ENCODE peak calls at places on chromosomes 2 and 18, in five cellular contexts. I is lower lobe of right lung; Q is CD8-positive, alpha-beta memory T cell; C is transverse colon; P is aorta. A is an unnamed sample.

GRCh38 chr2:70140978-70141753 is 49.7 kb downstream of the C2orf42 start:
- DNase-seq in I (peak; percentile 69), Q (peak; percentile 59), C (peak; percentile 71), P (peak; percentile 72), A (peak; percentile 68)

GRCh38 chr2:228102949-228103348 is 78.5 kb downstream of the SPHKAP start:
- DNase-seq in I (no peak), Q (no peak), C (no peak), P (no peak), A (no peak)

GRCh38 chr2:227774011-227774624 is 28.4 kb downstream of the SCYGR8 start:
- DNase-seq in I (no peak), Q (no peak), C (no peak), P (no peak), A (no peak)

GRCh38 chr2:9740382-9741040 is 102.8 kb upstream of the TAF1B start:
- DNase-seq in I (no peak), Q (no peak), C (no peak), P (no peak), A (no peak)

GRCh38 chr2:68466361-68466777 is 725 bp downstream of the FBXO48 start:
- DNase-seq in I (no peak), Q (peak; percentile 47), C (peak; percentile 41), P (no peak), A (peak; percentile 44)

GRCh38 chr2:88350641-88351601 is 101.6 kb downstream of the FOXI3 start:
- DNase-seq in I (peak; percentile 72), Q (peak; percentile 50), C (peak; percentile 73), P (peak; percentile 80), A (peak; percentile 53)

GRCh38 chr2:26523750-26524149 is 45.8 kb upstream of the OTOF start:
- DNase-seq in I (no peak), Q (no peak), C (peak; percentile 1), P (peak; percentile 68), A (no peak)

GRCh38 chr18:48842259-48843061 is 108.3 kb downstream of the SMAD7 start:
- DNase-seq in I (peak; percentile 45), Q (peak; percentile 31), C (peak; percentile 31), P (peak; percentile 75), A (peak; percentile 67)

GRCh38 chr18:28684746-28685145 is 507.8 kb upstream of the CDH2 start:
- DNase-seq in I (no peak), Q (no peak), C (no peak), P (no peak), A (no peak)

GRCh38 chr2:240277073-240277806 is 136.8 kb upstream of the OTOS start:
- DNase-seq in I (no peak), Q (no peak), C (no peak), P (peak; percentile 77), A (no peak)

GRCh38 chr2:152488075-152488474 is 153.1 kb downstream of the FMNL2 start:
- DNase-seq in I (no peak), Q (no peak), C (no peak), P (no peak), A (no peak)

GRCh38 chr2:236211281-236211680 is 43.1 kb upstream of the GBX2 start:
- DNase-seq in I (no peak), Q (no peak), C (no peak), P (no peak), A (no peak)

GRCh38 chr2:227799202-227799601 is 14.4 kb upstream of the CCL20 start:
- DNase-seq in I (no peak), Q (no peak), C (peak; percentile 55), P (no peak), A (peak; percentile 91)

GRCh38 chr2:62505109-62505508 is 886 bp downstream of the TMEM17 start:
- DNase-seq in I (no peak), Q (no peak), C (no peak), P (no peak), A (no peak)

GRCh38 chr2:6341730-6342129 is 524.0 kb downstream of the CMPK2 start:
- DNase-seq in I (no peak), Q (no peak), C (no peak), P (no peak), A (no peak)

GRCh38 chr2:44101246-44101645 is 67.4 kb upstream of the PPM1B start:
- DNase-seq in I (no peak), Q (no peak), C (no peak), P (no peak), A (no peak)
- H3K4me1 ChIP-seq in I (no peaks in the 10 kb centered on the region), Q (no peaks in the 10 kb centered on the region), C (peaks cover 14% of the 10 kb centered on the region), P (peaks cover 2% of the 10 kb centered on the region), A (peaks cover 11% of the 10 kb centered on the region)

GRCh38 chr2:112685167-112685884 is 35.5 kb upstream of the NT5DC4 start:
- DNase-seq in I (no peak), Q (no peak), C (no peak), P (no peak), A (no peak)

GRCh38 chr2:112690853-112691390 is 29.9 kb upstream of the NT5DC4 start:
- DNase-seq in I (peak; percentile 91), Q (peak; percentile 55), C (peak; percentile 73), P (peak; percentile 83), A (peak; percentile 82)

GRCh38 chr2:112691761-112692370 is 29.0 kb upstream of the NT5DC4 start:
- DNase-seq in I (no peak), Q (no peak), C (no peak), P (no peak), A (no peak)

GRCh38 chr2:112686348-112687217 is 34.2 kb upstream of the NT5DC4 start:
- DNase-seq in I (no peak), Q (no peak), C (no peak), P (no peak), A (no peak)

GRCh38 chr2:112688086-112688880 is 32.5 kb upstream of the NT5DC4 start:
- DNase-seq in I (no peak), Q (no peak), C (peak; percentile 47), P (no peak), A (no peak)
- H3K4me1 ChIP-seq in I (peaks cover 25% of the 10 kb centered on the region), Q (peaks cover 26% of the 10 kb centered on the region), C (peaks cover 14% of the 10 kb centered on the region), P (no peaks in the 10 kb centered on the region), A (peaks cover 2% of the 10 kb centered on the region)

GRCh38 chr2:16625759-16626158 is 39.9 kb downstream of the CYRIA start:
- DNase-seq in I (no peak), Q (no peak), C (no peak), P (no peak), A (no peak)
- H3K4me1 ChIP-seq in I (peaks cover 95% of the 10 kb centered on the region), Q (peaks cover 31% of the 10 kb centered on the region), C (peaks cover 19% of the 10 kb centered on the region), P (no peaks in the 10 kb centered on the region), A (peaks cover 4% of the 10 kb centered on the region)

DNA sequence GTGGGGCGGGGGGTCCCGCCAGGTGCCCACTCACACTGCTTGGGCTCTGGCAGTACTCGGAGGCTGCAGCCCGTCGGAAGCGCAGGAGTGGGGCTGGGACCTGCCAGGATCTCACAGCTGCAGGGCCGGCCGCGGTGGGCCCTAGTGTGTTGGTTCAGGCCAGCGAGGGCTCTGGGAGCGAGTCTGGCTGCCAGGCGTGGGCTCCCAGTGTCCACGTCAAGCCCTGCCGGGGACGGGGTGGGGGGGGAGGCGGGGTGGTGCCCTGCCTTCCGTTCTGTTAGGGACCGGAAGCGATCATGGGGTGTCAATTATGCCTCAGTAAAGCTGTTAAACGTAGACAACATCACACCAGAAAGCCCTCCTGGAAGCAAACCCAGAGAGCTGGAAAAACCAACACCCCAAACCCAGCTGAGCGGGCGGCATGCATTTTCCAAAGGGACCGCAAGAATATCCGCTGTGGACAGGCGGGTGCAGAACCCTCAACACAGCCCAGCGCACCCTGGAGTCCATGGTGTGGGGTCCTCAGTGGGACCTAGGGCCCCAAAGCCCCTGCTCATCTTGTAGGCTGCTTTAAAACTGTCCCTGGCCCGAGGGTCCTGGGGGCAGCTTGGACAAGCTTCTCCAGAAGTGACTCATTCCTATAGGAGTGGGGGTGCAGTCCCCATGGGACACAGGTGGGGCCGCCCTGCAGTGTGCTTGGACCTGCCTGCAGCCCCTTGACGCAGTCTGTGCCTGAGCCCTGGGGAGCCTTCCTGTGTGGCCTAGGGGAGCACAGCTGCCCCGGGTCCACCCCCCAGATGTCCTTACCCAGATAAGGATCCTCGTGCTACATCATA is 1.3 kb upstream of the HS6ST1 start:
- DNase-seq in I (peak; percentile 45), Q (no peak), C (no peak), P (no peak), A (peak; percentile 27)
- H3K4me1 ChIP-seq in I (peaks cover 42% of the 10 kb centered on the region), Q (peaks cover 27% of the 10 kb centered on the region), C (peaks cover 35% of the 10 kb centered on the region), P (no peaks in the 10 kb centered on the region), A (peaks cover 15% of the 10 kb centered on the region)

DNA sequence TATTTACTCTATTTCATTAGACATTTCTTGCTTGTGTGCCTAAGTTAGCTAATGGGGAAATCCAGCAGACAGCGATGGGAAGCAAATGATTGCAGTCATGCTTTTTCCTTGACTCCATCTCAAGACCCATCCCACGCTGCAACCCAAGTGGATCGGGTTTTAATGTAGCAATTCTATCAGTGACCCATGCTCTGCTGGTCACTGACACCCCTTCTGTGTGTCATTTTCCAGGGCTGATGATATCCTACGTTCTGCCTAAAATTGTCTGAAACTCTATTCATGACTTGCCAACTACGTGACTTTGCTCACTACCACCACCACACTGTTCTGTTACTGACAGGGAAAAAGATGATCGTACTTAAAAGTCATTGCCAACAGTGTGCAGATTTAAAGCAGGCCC is 129.8 kb downstream of the CCBE1 start:
- DNase-seq in I (no peak), Q (no peak), C (no peak), P (no peak), A (no peak)
- H3K4me1 ChIP-seq in I (peaks cover 10% of the 10 kb centered on the region), Q (no peaks in the 10 kb centered on the region), C (no peaks in the 10 kb centered on the region), P (no peaks in the 10 kb centered on the region), A (no peaks in the 10 kb centered on the region)

GRCh38 chr2:56537756-56538155 is 354.0 kb downstream of the CCDC85A start:
- DNase-seq in I (no peak), Q (no peak), C (no peak), P (no peak), A (no peak)

GRCh38 chr2:56534321-56534720 is 350.5 kb downstream of the CCDC85A start:
- DNase-seq in I (no peak), Q (no peak), C (no peak), P (no peak), A (no peak)

DNA sequence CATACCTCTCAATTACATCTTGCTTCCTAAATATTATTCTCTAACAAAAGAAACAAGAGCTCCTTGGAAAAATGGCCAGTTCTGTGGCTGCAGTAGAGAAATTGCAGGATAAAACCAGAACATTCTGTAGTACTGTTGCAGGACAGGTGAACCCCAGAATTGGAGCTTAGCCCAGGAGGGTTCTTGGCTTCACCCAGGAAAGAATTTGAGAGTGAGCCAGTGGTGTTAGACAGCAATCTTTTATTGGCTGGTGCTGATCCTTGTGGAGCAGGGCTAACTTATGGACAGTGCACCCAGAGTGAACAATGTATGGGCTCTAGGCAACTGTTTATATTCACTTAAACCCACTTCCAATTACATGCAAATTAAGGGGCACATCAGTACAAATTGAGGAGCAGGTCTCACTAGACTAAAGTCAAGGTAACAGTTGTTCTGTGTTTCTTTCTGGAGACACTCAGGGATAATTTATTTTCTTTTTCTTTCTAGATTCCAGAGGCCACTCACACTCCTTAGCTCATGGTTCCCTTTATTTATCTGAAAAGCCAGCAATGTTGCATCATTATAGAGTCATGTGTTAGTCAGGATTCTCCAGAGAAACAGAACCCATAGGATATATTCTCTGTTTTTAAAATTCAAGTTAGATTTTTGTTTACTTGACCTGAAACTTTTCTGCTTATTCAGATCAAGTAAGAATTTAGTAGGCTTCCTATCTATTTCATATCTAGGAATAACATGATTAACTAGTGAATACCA is 348.1 kb downstream of the CCDC85A start:
- DNase-seq in I (no peak), Q (no peak), C (no peak), P (no peak), A (no peak)
- H3K4me1 ChIP-seq in I (no peaks in the 10 kb centered on the region), Q (no peaks in the 10 kb centered on the region), C (no peaks in the 10 kb centered on the region), P (peaks cover 1% of the 10 kb centered on the region), A (no peaks in the 10 kb centered on the region)